ENCODE peak calls at places on chromosomes 4 and X, in five cellular contexts. W, H, C, D and F are unnamed samples.

GRCh38 chr4:169460081-169460480 is 152.3 kb downstream of the NEK1 start:
- DNase-seq in W (no peak), H (no peak), C (no peak), D (no peak), F (no peak)

GRCh38 chr4:16253127-16253960 is 27.1 kb upstream of the TAPT1 start:
- DNase-seq in W (no peak), H (no peak), C (no peak), D (no peak), F (no peak)

GRCh38 chr4:168019019-168019651 is 73.2 kb upstream of the ANXA10 start:
- DNase-seq in W (no peak), H (no peak), C (no peak), D (no peak), F (no peak)

GRCh38 chr4:66927937-66928336 is 617.4 kb downstream of the CENPC start:
- DNase-seq in W (no peak), H (no peak), C (no peak), D (no peak), F (no peak)

GRCh38 chr4:108142870-108143269 is 25.9 kb downstream of the LEF1 start:
- DNase-seq in W (no peak), H (no peak), C (no peak), D (no peak), F (no peak)

GRCh38 chrX:39242187-39242586 is 440.9 kb downstream of the MID1IP1 start:
- DNase-seq in W (peak; percentile 35), H (peak; percentile 7), C (no peak), D (no peak), F (peak; percentile 4)

GRCh38 chr4:99848576-99848975 is 31.9 kb downstream of the DAPP1 start:
- DNase-seq in W (no peak), H (no peak), C (no peak), D (no peak), F (no peak)

GRCh38 chrX:40933132-40934078 is 151.8 kb upstream of the USP9X start:
- DNase-seq in W (peak; percentile 25), H (no peak), C (no peak), D (no peak), F (no peak)

GRCh38 chr4:127304356-127304755 is 328.4 kb upstream of the INTU start:
- DNase-seq in W (no peak), H (no peak), C (no peak), D (no peak), F (no peak)

GRCh38 chr4:153471691-153472080 is 5.5 kb downstream of the TMEM131L start:
- DNase-seq in W (no peak), H (no peak), C (no peak), D (no peak), F (no peak)

GRCh38 chr4:103478210-103478609 is 241.6 kb downstream of the TACR3 start:
- DNase-seq in W (no peak), H (no peak), C (no peak), D (no peak), F (no peak)